ENCODE peak calls at places on chromosomes 3 and 15, in ten cellular contexts. B is NCI-H2081; C is right lobe of liver; V is cardiac fibroblast; Q is adipocyte; H is A172; X is ACHN; A is T-helper 17 cell; F is dorsolateral prefrontal cortex; E is stimulated activated CD8-positive, alpha-beta memory T cell treated with anti-CD3 and anti-CD28 coated beads, Interleukin-7, amount 100 ng/mL, for 24 hours. W is an unnamed sample.

GRCh38 chr3:30112904-30113484 is 493.4 kb upstream of the TGFBR2 start:
- DNase-seq in F (no peak), X (peak), B (peak), H (peak), E (no peak), Q (peak), V (peak), A (no peak), C (no peak), W (peak)

GRCh38 chr15:75666823-75667501 is 19.2 kb downstream of the SNX33 start:
- DNase-seq in F (no peak), A (no peak), B (no peak), Q (peak), H (peak), V (peak), C (no peak), E (no peak), X (peak), W (no peak)

GRCh38 chr3:120025520-120025919 is 68.7 kb downstream of the GSK3B start:
- DNase-seq in Q (no peak), X (no peak), B (no peak), A (no peak), E (no peak), F (no peak), C (no peak), H (no peak), V (no peak), W (no peak)

GRCh38 chr15:79091204-79091867 is 756 bp upstream of the RASGRF1 start:
- DNase-seq in C (no peak), H (no peak), V (peak), F (peak), X (peak), A (no peak), E (no peak), Q (peak), B (peak), W (peak)

GRCh38 chr3:5021571-5022092 is 42.4 kb downstream of the BHLHE40 start:
- DNase-seq in H (peak), C (no peak), A (no peak), X (no peak), B (no peak), F (no peak), Q (peak), V (no peak), E (no peak), W (no peak)

GRCh38 chr3:79517766-79518413 is 249.9 kb downstream of the ROBO1 start:
- DNase-seq in B (no peak), E (no peak), C (no peak), Q (peak), V (peak), H (peak), F (no peak), X (peak), A (no peak), W (peak)

GRCh38 chr3:67526246-67526645 is 128.2 kb downstream of the SUCLG2 start:
- DNase-seq in C (no peak), E (no peak), V (peak), X (peak), Q (peak), A (no peak), H (peak), F (no peak), B (no peak), W (no peak)

GRCh38 chr3:67601919-67602608 is 52.3 kb downstream of the SUCLG2 start:
- DNase-seq in E (no peak), C (no peak), V (no peak), X (no peak), Q (no peak), B (no peak), H (no peak), F (no peak), A (no peak), W (no peak)

GRCh38 chr15:70348581-70349344 is 251.0 kb upstream of the TLE3 start:
- DNase-seq in B (no peak), H (no peak), X (no peak), E (no peak), Q (no peak), V (peak), A (no peak), F (no peak), C (peak), W (no peak)

GRCh38 chr3:85572426-85572825 is 613.6 kb downstream of the CADM2 start:
- DNase-seq in B (no peak), V (peak), C (no peak), F (no peak), X (no peak), E (no peak), H (no peak), A (no peak), Q (no peak), W (peak)

GRCh38 chr3:125128861-125129501 is 73.2 kb upstream of the HEG1 start:
- DNase-seq in X (no peak), H (peak), Q (peak), A (no peak), V (peak), B (no peak), E (no peak), C (no peak), F (no peak), W (peak)

GRCh38 chr3:113685956-113686721 is 10.3 kb downstream of the USF3 start:
- DNase-seq in F (no peak), H (no peak), E (no peak), V (peak), X (no peak), Q (peak), B (no peak), A (no peak), C (peak), W (peak)

GRCh38 chr15:85003593-85004312 is 22.1 kb downstream of the PDE8A start:
- DNase-seq in F (no peak), E (no peak), H (no peak), X (no peak), C (no peak), B (no peak), A (no peak), V (no peak), Q (no peak), W (no peak)

GRCh38 chr15:63436872-63437375 is 55.3 kb upstream of the CA12 start:
- DNase-seq in H (peak), E (peak), F (peak), C (peak), V (peak), B (peak), A (peak), Q (peak), X (peak), W (peak)